ENCODE peak calls at places on chromosome 1, in nine cellular contexts. One of them, this sample, is unnamed.

GRCh38 chr1:203103201-203103600 is 17.4 kb upstream of the MYOG start:
- DNase-seq in neuronal stem cell: no peak
- DNase-seq in left ventricle myocardium inferior: no peak
- DNase-seq in foreskin fibroblast: no peak
- DNase-seq in NB4: no peak
- DNase-seq in AG09309: no peak
- DNase-seq in BJ: no peak
- DNase-seq in ovary: no peak
- DNase-seq in HCT116: no peak
- DNase-seq in this sample: no peak

GRCh38 chr1:176850871-176851270 is 313.6 kb downstream of the ASTN1 start:
- DNase-seq in neuronal stem cell: no peak
- DNase-seq in left ventricle myocardium inferior: no peak
- DNase-seq in foreskin fibroblast: no peak
- DNase-seq in NB4: no peak
- DNase-seq in AG09309: no peak
- DNase-seq in BJ: no peak
- DNase-seq in ovary: no peak
- DNase-seq in HCT116: no peak
- DNase-seq in this sample: no peak

GRCh38 chr1:26697978-26698849 is 2.4 kb downstream of the ARID1A start:
- DNase-seq in neuronal stem cell: no peak
- DNase-seq in left ventricle myocardium inferior: peak
- DNase-seq in foreskin fibroblast: peak
- DNase-seq in NB4: peak
- DNase-seq in AG09309: peak
- DNase-seq in BJ: peak
- DNase-seq in ovary: peak
- DNase-seq in HCT116: peak
- DNase-seq in this sample: peak

GRCh38 chr1:201020040-201020591 is 3.4 kb downstream of the KIF21B start:
- DNase-seq in neuronal stem cell: no peak
- DNase-seq in left ventricle myocardium inferior: no peak
- DNase-seq in foreskin fibroblast: no peak
- DNase-seq in NB4: peak
- DNase-seq in AG09309: no peak
- DNase-seq in BJ: no peak
- DNase-seq in ovary: no peak
- DNase-seq in HCT116: no peak
- DNase-seq in this sample: no peak

GRCh38 chr1:197989058-197989457 is 71.9 kb downstream of the LHX9 start:
- DNase-seq in neuronal stem cell: no peak
- DNase-seq in left ventricle myocardium inferior: no peak
- DNase-seq in foreskin fibroblast: no peak
- DNase-seq in NB4: peak
- DNase-seq in AG09309: no peak
- DNase-seq in BJ: no peak
- DNase-seq in ovary: no peak
- DNase-seq in HCT116: no peak
- DNase-seq in this sample: no peak

GRCh38 chr1:173715538-173715844 is 710 bp downstream of the KLHL20 start:
- DNase-seq in neuronal stem cell: no peak
- DNase-seq in left ventricle myocardium inferior: no peak
- DNase-seq in foreskin fibroblast: no peak
- DNase-seq in NB4: no peak
- DNase-seq in AG09309: no peak
- DNase-seq in BJ: no peak
- DNase-seq in ovary: no peak
- DNase-seq in HCT116: no peak
- DNase-seq in this sample: peak

GRCh38 chr1:67722292-67722944 is 37.4 kb downstream of the GADD45A start:
- DNase-seq in neuronal stem cell: no peak
- DNase-seq in left ventricle myocardium inferior: no peak
- DNase-seq in foreskin fibroblast: no peak
- DNase-seq in NB4: no peak
- DNase-seq in AG09309: no peak
- DNase-seq in BJ: no peak
- DNase-seq in ovary: no peak
- DNase-seq in HCT116: no peak
- DNase-seq in this sample: no peak

GRCh38 chr1:245062906-245063305 is 91.9 kb upstream of the KIF26B start:
- DNase-seq in neuronal stem cell: no peak
- DNase-seq in left ventricle myocardium inferior: no peak
- DNase-seq in foreskin fibroblast: no peak
- DNase-seq in NB4: no peak
- DNase-seq in AG09309: no peak
- DNase-seq in BJ: no peak
- DNase-seq in ovary: no peak
- DNase-seq in HCT116: no peak
- DNase-seq in this sample: peak

GRCh38 chr1:184597652-184598357 is 156.9 kb downstream of the EDEM3 start:
- DNase-seq in neuronal stem cell: no peak
- DNase-seq in left ventricle myocardium inferior: no peak
- DNase-seq in foreskin fibroblast: peak
- DNase-seq in NB4: no peak
- DNase-seq in AG09309: no peak
- DNase-seq in BJ: no peak
- DNase-seq in ovary: no peak
- DNase-seq in HCT116: no peak
- DNase-seq in this sample: no peak

GRCh38 chr1:205456868-205457724 is 1.3 kb upstream of the BLACAT1 start:
- DNase-seq in neuronal stem cell: no peak
- DNase-seq in left ventricle myocardium inferior: no peak
- DNase-seq in foreskin fibroblast: no peak
- DNase-seq in NB4: no peak
- DNase-seq in AG09309: no peak
- DNase-seq in BJ: no peak
- DNase-seq in ovary: no peak
- DNase-seq in HCT116: no peak
- DNase-seq in this sample: no peak

GRCh38 chr1:17442841-17443240 is 3.4 kb upstream of the RCC2 start:
- DNase-seq in neuronal stem cell: no peak
- DNase-seq in left ventricle myocardium inferior: no peak
- DNase-seq in foreskin fibroblast: no peak
- DNase-seq in NB4: no peak
- DNase-seq in AG09309: no peak
- DNase-seq in BJ: no peak
- DNase-seq in ovary: no peak
- DNase-seq in HCT116: no peak
- DNase-seq in this sample: no peak

GRCh38 chr1:114352797-114353196 is 158.2 kb downstream of the TRIM33 start:
- DNase-seq in neuronal stem cell: no peak
- DNase-seq in left ventricle myocardium inferior: no peak
- DNase-seq in foreskin fibroblast: no peak
- DNase-seq in NB4: no peak
- DNase-seq in AG09309: no peak
- DNase-seq in BJ: no peak
- DNase-seq in ovary: no peak
- DNase-seq in HCT116: no peak
- DNase-seq in this sample: no peak

GRCh38 chr1:68229927-68230812 is 2.2 kb downstream of the WLS start:
- DNase-seq in neuronal stem cell: no peak
- DNase-seq in left ventricle myocardium inferior: no peak
- DNase-seq in foreskin fibroblast: no peak
- DNase-seq in NB4: no peak
- DNase-seq in AG09309: no peak
- DNase-seq in BJ: no peak
- DNase-seq in ovary: peak
- DNase-seq in HCT116: no peak
- DNase-seq in this sample: no peak

GRCh38 chr1:7558921-7559869 is 211.9 kb upstream of the VAMP3 start:
- DNase-seq in neuronal stem cell: no peak
- DNase-seq in left ventricle myocardium inferior: no peak
- DNase-seq in foreskin fibroblast: no peak
- DNase-seq in NB4: no peak
- DNase-seq in AG09309: no peak
- DNase-seq in BJ: no peak
- DNase-seq in ovary: peak
- DNase-seq in HCT116: no peak
- DNase-seq in this sample: no peak

GRCh38 chr1:150196411-150196810 is 39.5 kb downstream of the ANP32E start:
- DNase-seq in neuronal stem cell: no peak
- DNase-seq in left ventricle myocardium inferior: no peak
- DNase-seq in foreskin fibroblast: no peak
- DNase-seq in NB4: no peak
- DNase-seq in AG09309: no peak
- DNase-seq in BJ: no peak
- DNase-seq in ovary: no peak
- DNase-seq in HCT116: no peak
- DNase-seq in this sample: no peak

GRCh38 chr1:37479255-37480124 is 5.1 kb downstream of the ZC3H12A start:
- DNase-seq in neuronal stem cell: no peak
- DNase-seq in left ventricle myocardium inferior: peak
- DNase-seq in foreskin fibroblast: peak
- DNase-seq in NB4: peak
- DNase-seq in AG09309: peak
- DNase-seq in BJ: peak
- DNase-seq in ovary: peak
- DNase-seq in HCT116: peak
- DNase-seq in this sample: peak

GRCh38 chr1:37477198-37477931 is 3.0 kb downstream of the ZC3H12A start:
- DNase-seq in neuronal stem cell: no peak
- DNase-seq in left ventricle myocardium inferior: no peak
- DNase-seq in foreskin fibroblast: no peak
- DNase-seq in NB4: peak
- DNase-seq in AG09309: no peak
- DNase-seq in BJ: no peak
- DNase-seq in ovary: peak
- DNase-seq in HCT116: no peak
- DNase-seq in this sample: peak

GRCh38 chr1:37477946-37478345 is 3.6 kb downstream of the ZC3H12A start:
- DNase-seq in neuronal stem cell: no peak
- DNase-seq in left ventricle myocardium inferior: no peak
- DNase-seq in foreskin fibroblast: no peak
- DNase-seq in NB4: no peak
- DNase-seq in AG09309: no peak
- DNase-seq in BJ: no peak
- DNase-seq in ovary: no peak
- DNase-seq in HCT116: no peak
- DNase-seq in this sample: no peak

GRCh38 chr1:37478890-37479254 is 4.5 kb downstream of the ZC3H12A start:
- DNase-seq in neuronal stem cell: no peak
- DNase-seq in left ventricle myocardium inferior: no peak
- DNase-seq in foreskin fibroblast: no peak
- DNase-seq in NB4: peak
- DNase-seq in AG09309: no peak
- DNase-seq in BJ: no peak
- DNase-seq in ovary: no peak
- DNase-seq in HCT116: no peak
- DNase-seq in this sample: peak

GRCh38 chr1:37478451-37478871 is 4.1 kb downstream of the ZC3H12A start:
- DNase-seq in neuronal stem cell: no peak
- DNase-seq in left ventricle myocardium inferior: no peak
- DNase-seq in foreskin fibroblast: peak
- DNase-seq in NB4: peak
- DNase-seq in AG09309: peak
- DNase-seq in BJ: no peak
- DNase-seq in ovary: no peak
- DNase-seq in HCT116: no peak
- DNase-seq in this sample: no peak
- H3K4me3 ChIP-seq in neuronal stem cell: no peak
- H3K4me3 ChIP-seq in left ventricle myocardium inferior: peak
- H3K4me3 ChIP-seq in foreskin fibroblast: no peak
- H3K4me3 ChIP-seq in NB4: peak
- H3K4me3 ChIP-seq in AG09309: peak
- H3K4me3 ChIP-seq in BJ: no peak
- H3K4me3 ChIP-seq in ovary: no peak
- H3K4me3 ChIP-seq in HCT116: no peak
- H3K4me3 ChIP-seq in this sample: no peak

DNA sequence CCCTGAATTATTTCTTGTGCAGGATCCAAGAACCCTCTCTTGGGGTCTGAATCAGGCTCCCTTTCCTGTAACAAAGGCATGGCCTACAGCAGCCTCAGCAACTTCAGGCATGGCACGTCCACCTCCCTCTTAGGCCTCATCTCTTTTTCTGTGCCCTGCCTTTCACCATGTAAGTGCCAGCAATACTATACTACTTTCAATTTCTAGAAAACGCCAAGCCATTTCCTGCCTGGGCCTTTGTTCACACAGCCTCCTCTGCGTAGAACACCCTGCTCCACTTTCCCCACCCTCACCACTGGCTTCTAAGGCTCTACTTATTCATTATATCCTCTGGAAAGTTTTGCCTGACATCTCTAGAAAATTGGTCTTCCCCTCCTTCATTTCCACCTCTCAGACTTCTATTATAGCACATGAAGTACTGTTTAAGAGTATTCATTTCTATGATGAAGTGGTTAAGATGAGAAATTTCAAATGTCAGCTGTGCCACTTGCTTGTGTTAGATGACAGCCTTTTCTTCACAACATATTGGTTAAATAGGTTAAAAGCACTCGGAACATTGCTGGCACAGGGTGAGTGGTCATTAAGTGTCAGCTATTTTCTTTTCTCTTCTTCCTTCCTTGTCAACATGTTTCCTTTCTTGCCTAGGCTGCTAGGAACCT is 41.6 kb upstream of the VWA5B1 start:
- DNase-seq in neuronal stem cell: no peak
- DNase-seq in left ventricle myocardium inferior: no peak
- DNase-seq in foreskin fibroblast: no peak
- DNase-seq in NB4: no peak
- DNase-seq in AG09309: no peak
- DNase-seq in BJ: no peak
- DNase-seq in ovary: no peak
- DNase-seq in HCT116: no peak
- DNase-seq in this sample: peak
- H3K4me3 ChIP-seq in neuronal stem cell: no peak
- H3K4me3 ChIP-seq in left ventricle myocardium inferior: no peak
- H3K4me3 ChIP-seq in foreskin fibroblast: no peak
- H3K4me3 ChIP-seq in NB4: no peak
- H3K4me3 ChIP-seq in AG09309: no peak
- H3K4me3 ChIP-seq in BJ: no peak
- H3K4me3 ChIP-seq in ovary: no peak
- H3K4me3 ChIP-seq in HCT116: no peak
- H3K4me3 ChIP-seq in this sample: no peak

DNA sequence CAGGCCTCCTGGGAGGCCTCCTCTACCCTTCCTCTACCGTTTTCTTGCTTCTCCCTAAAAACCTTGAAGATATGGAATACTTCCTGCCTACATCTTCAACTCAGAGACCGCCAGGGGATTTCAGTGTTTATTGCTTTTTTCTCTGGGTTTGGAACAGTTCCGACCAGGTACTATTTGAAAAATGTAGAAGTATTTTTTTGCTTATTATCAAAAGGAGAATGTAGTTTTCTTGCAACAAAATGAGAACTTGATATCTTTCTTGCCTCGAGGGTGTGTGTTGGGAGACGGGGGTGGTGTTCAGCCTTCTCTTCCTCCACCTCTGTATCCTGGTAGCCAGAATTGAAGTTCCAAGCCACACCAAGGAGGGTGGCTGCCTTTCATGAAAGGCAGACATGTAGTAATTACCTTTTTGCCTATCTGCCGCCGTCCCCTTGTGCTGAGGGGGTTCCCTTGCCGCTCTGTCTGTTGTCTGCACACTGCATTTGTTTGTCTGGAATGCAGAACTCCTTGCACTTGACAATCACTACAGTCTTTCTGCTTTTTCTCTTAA is 212.1 kb downstream of the PBX1 start:
- DNase-seq in neuronal stem cell: no peak
- DNase-seq in left ventricle myocardium inferior: no peak
- DNase-seq in foreskin fibroblast: no peak
- DNase-seq in NB4: no peak
- DNase-seq in AG09309: no peak
- DNase-seq in BJ: no peak
- DNase-seq in ovary: no peak
- DNase-seq in HCT116: no peak
- DNase-seq in this sample: no peak
- H3K4me3 ChIP-seq in neuronal stem cell: no peak
- H3K4me3 ChIP-seq in left ventricle myocardium inferior: no peak
- H3K4me3 ChIP-seq in foreskin fibroblast: no peak
- H3K4me3 ChIP-seq in NB4: no peak
- H3K4me3 ChIP-seq in AG09309: no peak
- H3K4me3 ChIP-seq in BJ: no peak
- H3K4me3 ChIP-seq in ovary: no peak
- H3K4me3 ChIP-seq in HCT116: no peak
- H3K4me3 ChIP-seq in this sample: no peak

GRCh38 chr1:980602-981395 is 1.1 kb downstream of the PERM1 start:
- DNase-seq in neuronal stem cell: no peak
- DNase-seq in left ventricle myocardium inferior: peak
- DNase-seq in foreskin fibroblast: no peak
- DNase-seq in NB4: no peak
- DNase-seq in AG09309: no peak
- DNase-seq in BJ: no peak
- DNase-seq in ovary: peak
- DNase-seq in HCT116: no peak
- DNase-seq in this sample: no peak
- H3K4me3 ChIP-seq in neuronal stem cell: no peak
- H3K4me3 ChIP-seq in left ventricle myocardium inferior: peak
- H3K4me3 ChIP-seq in foreskin fibroblast: no peak
- H3K4me3 ChIP-seq in NB4: no peak
- H3K4me3 ChIP-seq in AG09309: no peak
- H3K4me3 ChIP-seq in BJ: no peak
- H3K4me3 ChIP-seq in ovary: no peak
- H3K4me3 ChIP-seq in HCT116: no peak
- H3K4me3 ChIP-seq in this sample: no peak

This sample was measured in Jurkat, Clone E6-1.